ENCODE peak calls at places on chromosome X, in nine cellular contexts. Y is upper lobe of right lung; F is CD8-positive, alpha-beta T cell; Q is heart left ventricle; C is upper lobe of left lung; X is gastrocnemius medialis; O is sigmoid colon; T is astrocyte; R is kidney. Z is an unnamed sample.

GRCh38 chrX:48883729-48884128 is 13.8 kb downstream of the TIMM17B start:
- DNase-seq in R (peak; percentile 36), O (no peak), F (no peak), T (no peak), Q (no peak), C (no peak), Y (no peak), X (no peak), Z (no peak)

GRCh38 chrX:140817943-140818342 is 108.4 kb downstream of the LINC00632 start:
- DNase-seq in C (no peak), F (no peak), T (peak; percentile 30), Y (no peak), Q (no peak), R (no peak), O (no peak), X (no peak), Z (no peak)

GRCh38 chrX:127305013-127305412 is 485.5 kb downstream of the PRR32 start:
- DNase-seq in Y (no peak), R (no peak), O (no peak), F (no peak), X (no peak), C (no peak), Q (no peak), T (no peak), Z (no peak)

GRCh38 chrX:134760671-134761070 is 102.4 kb upstream of the PLAC1 start:
- DNase-seq in C (no peak), R (no peak), T (no peak), F (no peak), Y (no peak), Q (no peak), X (no peak), O (no peak), Z (no peak)

GRCh38 chrX:115561605-115562491 is 874 bp downstream of the PLS3 start:
- DNase-seq in F (no peak), T (no peak), Y (peak; percentile 83), O (peak; percentile 78), C (peak; percentile 49), R (peak; percentile 89), Q (peak; percentile 46), X (peak; percentile 70), Z (no peak)

GRCh38 chrX:119236599-119237525 is 777 bp downstream of the PGRMC1 start:
- DNase-seq in R (peak; percentile 81), Q (peak; percentile 13), O (peak; percentile 74), C (peak; percentile 30), X (no peak), T (peak; percentile 78), Y (peak; percentile 54), F (peak; percentile 20), Z (no peak)

GRCh38 chrX:123924181-123924580 is 37.3 kb upstream of the STAG2 start:
- DNase-seq in C (no peak), X (no peak), T (no peak), Q (no peak), O (no peak), R (no peak), Y (no peak), F (no peak), Z (no peak)

GRCh38 chrX:110168585-110168984 is 149.3 kb downstream of the AMMECR1 start:
- DNase-seq in T (peak; percentile 86), O (no peak), Y (no peak), F (no peak), Q (no peak), C (no peak), R (no peak), X (no peak), Z (no peak)

GRCh38 chrX:95629737-95630136 is 1054.9 kb upstream of the DIAPH2 start:
- DNase-seq in O (no peak), R (no peak), C (no peak), X (no peak), T (no peak), F (no peak), Y (no peak), Q (no peak), Z (no peak)

GRCh38 chrX:57905141-57905540 is 5.1 kb downstream of the ZXDA start:
- DNase-seq in X (no peak), Y (no peak), C (no peak), O (no peak), R (no peak), Q (no peak), F (no peak), T (no peak), Z (no peak)

GRCh38 chrX:118324588-118324987 is 21.3 kb upstream of the WDR44 start:
- DNase-seq in Y (no peak), T (no peak), R (no peak), C (no peak), O (no peak), X (no peak), Q (no peak), F (no peak), Z (no peak)

GRCh38 chrX:22110729-22111494 is 78.8 kb downstream of the PHEX start:
- DNase-seq in Y (no peak), C (no peak), T (no peak), Q (no peak), X (no peak), R (no peak), F (no peak), O (no peak), Z (no peak)

GRCh38 chrX:33149085-33149484 is 62.3 kb downstream of the DMD start:
- DNase-seq in Q (no peak), O (no peak), T (no peak), C (no peak), R (no peak), Y (no peak), X (no peak), F (no peak), Z (no peak)

GRCh38 chrX:11688201-11688600 is 22.5 kb upstream of the ARHGAP6 start:
- DNase-seq in T (peak; percentile 4), C (no peak), X (no peak), F (no peak), O (no peak), R (no peak), Q (no peak), Y (no peak), Z (no peak)

GRCh38 chrX:48801281-48802088 is at the start of gene HDAC6:
- DNase-seq in R (peak; percentile 99), O (peak; percentile 99), T (peak; percentile 95), F (peak; percentile 97), Y (peak; percentile 98), Q (peak; percentile 96), X (peak; percentile 98), C (peak; percentile 97), Z (peak; percentile 95)

GRCh38 chrX:92230628-92231027 is 451.5 kb downstream of the PCDH11X start:
- DNase-seq in X (no peak), R (no peak), T (no peak), Y (no peak), F (no peak), C (no peak), O (no peak), Q (no peak), Z (no peak)

DNA sequence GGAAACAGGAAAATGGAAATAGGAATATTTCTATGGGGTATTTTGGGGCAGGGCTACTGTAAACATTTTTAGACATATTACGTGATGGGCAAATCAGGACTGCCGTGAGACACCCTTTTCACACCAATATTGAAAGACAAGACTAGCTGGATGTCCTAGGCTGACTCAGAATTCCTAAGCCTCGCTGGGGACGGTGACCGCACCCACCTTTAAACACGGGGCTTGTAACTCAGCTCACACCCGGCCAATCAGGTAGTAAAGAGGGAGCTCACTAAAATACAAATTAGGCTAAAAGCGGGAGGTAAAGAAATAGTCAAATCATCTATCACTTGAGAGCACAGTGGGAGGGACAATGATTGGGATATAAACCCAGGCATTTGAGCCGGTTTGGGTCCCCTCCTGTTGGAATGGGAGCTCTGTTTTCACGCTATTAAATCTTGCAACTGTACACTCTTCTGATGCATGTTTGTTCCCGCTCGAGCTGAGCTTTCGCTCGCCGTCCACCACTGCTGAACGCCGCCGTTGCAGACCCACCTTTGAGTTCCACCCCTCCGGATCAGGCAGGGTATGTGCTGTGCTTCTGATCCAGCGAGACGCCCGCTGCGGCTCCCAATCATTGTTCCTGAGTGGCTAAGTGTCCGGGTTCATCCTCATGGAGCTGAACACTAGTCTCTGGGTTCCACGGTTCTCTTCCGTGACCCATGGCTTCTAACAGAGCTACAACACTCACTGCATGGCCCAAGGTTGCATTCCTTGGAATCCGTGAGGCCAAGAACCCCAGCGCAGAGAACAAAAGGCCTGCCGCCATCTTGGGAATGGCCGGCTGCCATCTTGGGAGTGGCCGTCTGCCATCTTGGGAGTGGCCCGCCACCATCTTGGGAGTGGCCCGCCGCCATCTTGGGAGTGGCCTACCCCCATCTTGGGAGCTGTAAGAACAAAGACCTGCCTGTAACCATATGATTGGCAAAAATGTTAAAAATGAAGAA is 152.6 kb downstream of the CRLF2 start:
- DNase-seq in Y (peak; percentile 57), T (no peak), C (no peak), F (no peak), X (no peak), O (no peak), R (no peak), Q (no peak), Z (no peak)
- H3K4me3 ChIP-seq in Y (no peak overlapping the region), T (no peak overlapping the region), C (no peak overlapping the region), F (no peak overlapping the region), X (no peak overlapping the region), O (no peak overlapping the region), R (no peak overlapping the region), Q (no peak overlapping the region), Z (no peak overlapping the region)

GRCh38 chrX:144335402-144335801 is 451.5 kb downstream of the UBE2NL start:
- DNase-seq in O (no peak), R (no peak), T (no peak), Y (no peak), C (no peak), F (no peak), Q (no peak), X (no peak), Z (no peak)

GRCh38 chrX:144333429-144333828 is 449.6 kb downstream of the UBE2NL start:
- DNase-seq in O (no peak), T (no peak), F (no peak), Q (no peak), R (no peak), C (no peak), Y (no peak), X (no peak), Z (no peak)

DNA sequence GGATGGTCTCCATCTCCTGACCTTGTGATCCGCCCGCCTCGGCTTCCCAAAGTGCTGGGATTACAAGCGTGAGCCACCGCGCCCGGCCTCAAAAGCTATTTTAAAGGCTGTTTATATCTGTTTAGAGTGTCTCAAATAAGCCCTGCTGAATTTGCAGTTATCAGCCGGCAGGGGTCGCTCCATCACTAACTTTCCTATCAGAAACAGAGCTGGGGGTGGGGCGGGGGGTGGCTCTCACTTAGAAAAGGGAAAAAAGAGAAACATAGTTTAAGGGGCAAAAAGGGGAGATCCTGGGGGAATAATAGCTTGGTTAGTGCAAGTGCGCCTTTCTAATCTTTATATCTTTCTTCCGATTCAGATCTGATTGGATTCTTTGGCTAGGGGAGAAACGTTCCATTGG is 450.7 kb downstream of the UBE2NL start:
- DNase-seq in F (no peak), Y (no peak), Q (no peak), C (no peak), X (no peak), O (no peak), R (no peak), T (no peak), Z (no peak)
- TF ChIP-seq CTCF in F (no peak), Y (no peak), Q (no peak), C (no peak), X (no peak), O (no peak), R (no peak), T (no peak), Z (no peak)

GRCh38 chrX:43446752-43447151 is 209.3 kb upstream of the MAOA start:
- DNase-seq in Q (no peak), Y (no peak), F (no peak), R (no peak), T (no peak), O (no peak), X (no peak), C (no peak), Z (no peak)
- H3K36me3 ChIP-seq in Q (no peaks in the 10 kb centered on the region), Y (no peaks in the 10 kb centered on the region), F (no peaks in the 10 kb centered on the region), R (no peaks in the 10 kb centered on the region), T (no peaks in the 10 kb centered on the region), O (no peaks in the 10 kb centered on the region), X (no peaks in the 10 kb centered on the region), C (no peaks in the 10 kb centered on the region), Z (no peaks in the 10 kb centered on the region)

GRCh38 chrX:154477891-154478477 is 1.1 kb downstream of the LAGE3 start:
- DNase-seq in T (no peak), Q (no peak), R (peak; percentile 67), O (peak; percentile 66), F (no peak), C (no peak), Y (peak; percentile 57), X (no peak), Z (no peak)
- H3K4me3 ChIP-seq in T (peak overlapping the region; percentile 50), Q (peak overlapping the region; percentile 43), R (peak overlapping the region; percentile 39), O (peak overlapping the region; percentile 57), F (peak overlapping the region; percentile 72), C (peak overlapping the region; percentile 47), Y (peak overlapping the region; percentile 51), X (peak overlapping the region; percentile 65), Z (peak overlapping the region; percentile 43)